ENCODE peak calls at places on chromosomes 16 and 17, in four cellular contexts. D, E, G and A are unnamed samples.

GRCh38 chr17:81912441-81913309 is 1.5 kb upstream of the PCYT2 start:
- DNase-seq in G (no peak), D (no peak), E (peak; percentile 81), A (no peak)

GRCh38 chr17:80214878-80215210 is 5.3 kb downstream of the SGSH start:
- DNase-seq in D (no peak), G (no peak), E (no peak), A (no peak)

GRCh38 chr16:82363026-82363816 is 193.2 kb upstream of the MPHOSPH6 start:
- DNase-seq in D (no peak), G (no peak), E (no peak), A (no peak)

GRCh38 chr17:71361691-71362450 is 758.9 kb upstream of the SOX9 start:
- DNase-seq in D (no peak), E (no peak), G (no peak), A (no peak)

GRCh38 chr17:63434951-63435571 is 11.0 kb downstream of the CYB561 start:
- DNase-seq in D (no peak), G (peak; percentile 69), E (no peak), A (peak; percentile 43)

GRCh38 chr16:89557230-89557935 is 3.1 kb upstream of the RPL13 start:
- DNase-seq in G (peak; percentile 88), D (no peak), E (peak; percentile 82), A (peak; percentile 97)

GRCh38 chr17:7832431-7832830 is 1.6 kb upstream of the KDM6B start:
- DNase-seq in D (no peak), G (no peak), E (no peak), A (no peak)

GRCh38 chr16:89319628-89319882 is 102.1 kb downstream of the ZNF778 start:
- DNase-seq in D (no peak), G (no peak), E (no peak), A (no peak)

GRCh38 chr17:50035421-50035879 is 20.5 kb upstream of the ITGA3 start:
- DNase-seq in E (peak; percentile 3), G (peak; percentile 17), D (no peak), A (no peak)

GRCh38 chr17:58083491-58084316 is 485 bp downstream of the DYNLL2 start:
- DNase-seq in D (no peak), G (peak; percentile 91), E (peak; percentile 81), A (no peak)

GRCh38 chr17:8884336-8884990 is 17.0 kb upstream of the PIK3R6 start:
- DNase-seq in G (no peak), E (no peak), D (no peak), A (no peak)

GRCh38 chr17:65988451-65988850 is 203.5 kb downstream of the CEP112 start:
- DNase-seq in E (no peak), D (no peak), G (no peak), A (no peak)

GRCh38 chr16:87435399-87436224 is 43.5 kb downstream of the MAP1LC3B start:
- DNase-seq in D (no peak), G (peak; percentile 41), E (no peak), A (no peak)

GRCh38 chr16:71610936-71611871 is 14.8 kb upstream of the MARVELD3 start:
- DNase-seq in G (peak; percentile 91), D (peak; percentile 53), E (peak; percentile 85), A (peak; percentile 93)

GRCh38 chr16:27879601-27880247 is 183.8 kb downstream of the GSG1L start:
- DNase-seq in G (peak; percentile 75), D (no peak), E (no peak), A (no peak)

GRCh38 chr17:62970617-62971016 is 4.6 kb downstream of the TANC2 start:
- DNase-seq in D (no peak), G (no peak), E (no peak), A (no peak)

GRCh38 chr17:75439287-75439686 is 17.1 kb upstream of the TMEM94 start:
- DNase-seq in G (no peak), E (no peak), D (no peak), A (no peak)

GRCh38 chr17:8679136-8679535 is 48.6 kb upstream of the MYH10 start:
- DNase-seq in G (no peak), E (no peak), D (no peak), A (no peak)

GRCh38 chr17:17406225-17406624 is 70.6 kb upstream of the MED9 start:
- DNase-seq in D (no peak), E (no peak), G (no peak), A (no peak)
- TF ChIP-seq TEAD4 in D (no peak), E (no peak), G (no peak), A (no peak)

GRCh38 chr16:30585022-30585399 is 486 bp downstream of the ZNF785 start:
- DNase-seq in E (peak; percentile 31), D (no peak), G (peak; percentile 64), A (peak; percentile 40)

GRCh38 chr16:30582611-30583340 is 2.7 kb downstream of the ZNF785 start:
- DNase-seq in G (no peak), D (no peak), E (no peak), A (no peak)

GRCh38 chr16:30581462-30581861 is 4.0 kb downstream of the ZNF785 start:
- DNase-seq in D (no peak), G (no peak), E (no peak), A (no peak)

GRCh38 chr16:30588651-30589050 is 3.2 kb upstream of the ZNF785 start:
- DNase-seq in D (no peak), G (no peak), E (no peak), A (no peak)

GRCh38 chr16:30585400-30586191 is at the start of gene ZNF785:
- DNase-seq in D (peak; percentile 93), G (peak; percentile 97), E (peak; percentile 99), A (peak; percentile 96)
- TF ChIP-seq TEAD4 in D (no peak), G (no peak), E (peak; percentile 72), A (no peak)

GRCh38 chr16:4578961-4579530 is 22.9 kb downstream of the C16orf96 start:
- DNase-seq in D (no peak), E (peak; percentile 2), G (no peak), A (no peak)

GRCh38 chr16:4576008-4576407 is 19.9 kb downstream of the C16orf96 start:
- DNase-seq in E (no peak), D (no peak), G (no peak), A (no peak)

GRCh38 chr16:4574919-4575705 is 19.0 kb downstream of the C16orf96 start:
- DNase-seq in D (peak; percentile 49), G (no peak), E (no peak), A (peak; percentile 66)

GRCh38 chr16:4580245-4580644 is 24.1 kb downstream of the C16orf96 start:
- DNase-seq in G (no peak), E (peak; percentile 1), D (no peak), A (no peak)
- TF ChIP-seq TEAD4 in G (no peak), E (no peak), D (no peak), A (no peak)

GRCh38 chr17:74276561-74277009 is 2.6 kb downstream of the DNAI2 start:
- DNase-seq in D (no peak), E (no peak), G (no peak), A (no peak)
- TF ChIP-seq TEAD4 in D (no peak), E (no peak), G (no peak), A (no peak)

GRCh38 chr17:77449908-77450741 is 309.4 kb downstream of the SEC14L1 start:
- DNase-seq in D (no peak), E (peak; percentile 79), G (peak; percentile 91), A (peak; percentile 59)
- TF ChIP-seq TEAD4 in D (no peak), E (no peak), G (no peak), A (no peak)

GRCh38 chr17:29931253-29931932 is 1.4 kb upstream of the SSH2 start:
- DNase-seq in E (peak; percentile 57), G (peak; percentile 75), D (no peak), A (peak; percentile 23)
- TF ChIP-seq TEAD4 in E (no peak), G (no peak), D (no peak), A (no peak)